ENCODE peak calls at places on chromosomes 1 and 21, in nine cellular contexts. F is EH; I is lower lobe of right lung; S is NCI-H1105 treated with DMSO at 0.1 percent for 48 hours; J is naive thymus-derived CD8-positive, alpha-beta T cell; Y is ecto neural progenitor cell; H is amygdala; X is T-helper 9 cell; N is keratinocyte. G is an unnamed sample.

GRCh38 chr1:239811211-239811902 is 280.3 kb upstream of the FMN2 start:
- DNase-seq in F (no peak), I (no peak), S (no peak), J (no peak), Y (peak; percentile 56), H (no peak), X (no peak), N (no peak), G (no peak)

GRCh38 chr21:44449473-44450363 is 5.6 kb upstream of the LRRC3 start:
- DNase-seq in F (no peak), I (no peak), S (no peak), J (no peak), Y (no peak), H (no peak), X (no peak), N (no peak), G (no peak)

GRCh38 chr1:27886744-27887143 is 14.4 kb downstream of the THEMIS2 start:
- DNase-seq in F (no peak), I (no peak), S (no peak), J (no peak), Y (no peak), H (no peak), X (no peak), N (no peak), G (no peak)

GRCh38 chr1:21963477-21964217 is 13.2 kb upstream of the CELA3B start:
- DNase-seq in F (peak; percentile 76), I (peak; percentile 84), S (peak; percentile 61), J (peak; percentile 70), Y (peak; percentile 88), H (no peak), X (peak; percentile 82), N (peak; percentile 26), G (peak; percentile 14)

GRCh38 chr1:15852036-15852827 is 4.7 kb downstream of the SPEN start:
- DNase-seq in F (peak; percentile 23), I (no peak), S (no peak), J (no peak), Y (no peak), H (no peak), X (no peak), N (no peak), G (no peak)

GRCh38 chr21:44958471-44959191 is 18.8 kb downstream of the SLX9 start:
- DNase-seq in F (peak; percentile 68), I (peak; percentile 64), S (no peak), J (no peak), Y (peak; percentile 85), H (no peak), X (no peak), N (no peak), G (no peak)

GRCh38 chr21:36104306-36105300 is 30.3 kb upstream of the CBR3 start:
- DNase-seq in F (peak; percentile 38), I (peak; percentile 54), S (no peak), J (peak; percentile 64), Y (peak; percentile 68), H (peak; percentile 13), X (peak; percentile 18), N (no peak), G (peak; percentile 21)

GRCh38 chr1:166884040-166884642 is 8.1 kb upstream of the TADA1 start:
- DNase-seq in F (peak; percentile 15), I (peak; percentile 55), S (no peak), J (peak; percentile 18), Y (peak; percentile 91), H (no peak), X (peak; percentile 10), N (no peak), G (peak; percentile 42)

GRCh38 chr1:109822749-109823542 is 59.2 kb upstream of the EPS8L3 start:
- DNase-seq in F (no peak), I (no peak), S (no peak), J (no peak), Y (no peak), H (no peak), X (no peak), N (no peak), G (no peak)

GRCh38 chr1:211939876-211940468 is 95.4 kb downstream of the INTS7 start:
- DNase-seq in F (no peak), I (no peak), S (no peak), J (no peak), Y (no peak), H (no peak), X (no peak), N (no peak), G (no peak)

GRCh38 chr1:229278120-229278741 is 7.3 kb downstream of the RAB4A start:
- DNase-seq in F (no peak), I (no peak), S (no peak), J (no peak), Y (no peak), H (no peak), X (no peak), N (no peak), G (no peak)

GRCh38 chr1:234598974-234599616 is 10.9 kb downstream of the IRF2BP2 start:
- DNase-seq in F (no peak), I (no peak), S (no peak), J (no peak), Y (no peak), H (no peak), X (no peak), N (no peak), G (no peak)

GRCh38 chr21:46061063-46061462 is 36.8 kb upstream of the COL6A2 start:
- DNase-seq in F (no peak), I (no peak), S (no peak), J (no peak), Y (no peak), H (no peak), X (no peak), N (no peak), G (no peak)